ENCODE peak calls at places on chromosomes 5 and 9, in six cellular contexts. W, C, B, E, S and A are unnamed samples.

GRCh38 chr9:130720762-130721161 is 27.2 kb downstream of the EXOSC2 start:
- DNase-seq in W (no peak), C (no peak), B (no peak), E (no peak), S (no peak), A (no peak)

GRCh38 chr5:134133213-134133994 is 18.9 kb downstream of the TCF7 start:
- DNase-seq in W (peak; percentile 11), C (no peak), B (no peak), E (no peak), S (no peak), A (no peak)

GRCh38 chr5:8606231-8606630 is 737.3 kb downstream of the MTRR start:
- DNase-seq in W (no peak), C (no peak), B (no peak), E (no peak), S (no peak), A (no peak)

GRCh38 chr9:127029548-127029947 is 92.9 kb downstream of the ANGPTL2 start:
- DNase-seq in W (no peak), C (no peak), B (no peak), E (no peak), S (no peak), A (no peak)

GRCh38 chr5:55713871-55714270 is 1.7 kb upstream of the SLC38A9 start:
- DNase-seq in W (no peak), C (no peak), B (no peak), E (no peak), S (no peak), A (no peak)

GRCh38 chr9:87766697-87767096 is 40.8 kb downstream of the CTSL start:
- DNase-seq in W (no peak), C (no peak), B (no peak), E (no peak), S (no peak), A (no peak)

GRCh38 chr5:96280946-96281393 is 152.1 kb downstream of the PCSK1 start:
- DNase-seq in W (no peak), C (no peak), B (no peak), E (no peak), S (no peak), A (no peak)

GRCh38 chr5:77066823-77067442 is 20.2 kb downstream of the ZBED3 start:
- DNase-seq in W (no peak), C (no peak), B (no peak), E (no peak), S (no peak), A (no peak)

GRCh38 chr9:98075332-98075805 is 18.8 kb downstream of the NANS start:
- DNase-seq in W (no peak), C (no peak), B (peak; percentile 97), E (no peak), S (no peak), A (no peak)

GRCh38 chr9:6873862-6874261 is 116.1 kb downstream of the KDM4C start:
- DNase-seq in W (no peak), C (no peak), B (no peak), E (no peak), S (no peak), A (no peak)

GRCh38 chr5:50606179-50606578 is 60.3 kb upstream of the PARP8 start:
- DNase-seq in W (no peak), C (no peak), B (no peak), E (no peak), S (no peak), A (no peak)

GRCh38 chr9:126318858-126319257 is 7.8 kb upstream of the MVB12B start:
- DNase-seq in W (no peak), C (no peak), B (no peak), E (no peak), S (no peak), A (no peak)

GRCh38 chr5:29077451-29077850 is 2039.1 kb upstream of the CDH9 start:
- DNase-seq in W (no peak), C (no peak), B (peak; percentile 29), E (no peak), S (no peak), A (no peak)

GRCh38 chr5:176713409-176713808 is 66.1 kb downstream of the TSPAN17 start:
- DNase-seq in W (no peak), C (no peak), B (no peak), E (no peak), S (no peak), A (no peak)

GRCh38 chr5:174549254-174549653 is 175.1 kb upstream of the MSX2 start:
- DNase-seq in W (no peak), C (no peak), B (no peak), E (no peak), S (no peak), A (no peak)

GRCh38 chr5:7894860-7895259 is 25.9 kb downstream of the MTRR start:
- DNase-seq in W (no peak), C (no peak), B (no peak), E (no peak), S (no peak), A (no peak)

GRCh38 chr9:4939118-4939561 is 45.9 kb upstream of the JAK2 start:
- DNase-seq in W (no peak), C (no peak), B (no peak), E (no peak), S (peak; percentile 37), A (no peak)

GRCh38 chr9:22158983-22159382 is 149.9 kb upstream of the CDKN2B start:
- DNase-seq in W (no peak), C (no peak), B (no peak), E (no peak), S (no peak), A (no peak)

GRCh38 chr9:123996731-123997421 is 14.7 kb upstream of the LHX2 start:
- DNase-seq in W (peak; percentile 33), C (no peak), B (no peak), E (no peak), S (no peak), A (no peak)

GRCh38 chr5:81633471-81633870 is 117.4 kb downstream of the SSBP2 start:
- DNase-seq in W (no peak), C (no peak), B (no peak), E (no peak), S (no peak), A (no peak)

GRCh38 chr5:138352722-138353549 is 451 bp downstream of the KDM3B start:
- DNase-seq in W (peak; percentile 74), C (peak; percentile 46), B (no peak), E (peak; percentile 44), S (peak; percentile 76), A (peak; percentile 10)

GRCh38 chr5:139593716-139594319 is 32.7 kb downstream of the UBE2D2 start:
- DNase-seq in W (no peak), C (no peak), B (peak; percentile 19), E (no peak), S (no peak), A (no peak)